ENCODE peak calls at places on chromosomes 13 and 19, in ten cellular contexts. T, E, N, V, S, R, Q, D, L and Y are unnamed samples.

GRCh38 chr19:929523-930258 is 3.9 kb downstream of the ARID3A start:
- DNase-seq in T (no peak), E (no peak), N (no peak), V (no peak), S (no peak), R (no peak), Q (no peak), D (no peak), L (no peak), Y (no peak)

GRCh38 chr19:18649371-18650047 is 12.7 kb downstream of the KLHL26 start:
- DNase-seq in T (no peak), E (no peak), N (peak), V (peak), S (no peak), R (peak), Q (peak), D (peak), L (no peak), Y (peak)

GRCh38 chr13:78719367-78719766 is 60.4 kb upstream of the OBI1 start:
- DNase-seq in T (no peak), E (no peak), N (no peak), V (no peak), S (no peak), R (no peak), Q (no peak), D (no peak), L (no peak), Y (no peak)

GRCh38 chr13:40706439-40706838 is 40.0 kb upstream of the FOXO1 start:
- DNase-seq in T (no peak), E (no peak), N (no peak), V (no peak), S (no peak), R (no peak), Q (no peak), D (no peak), L (no peak), Y (no peak)

GRCh38 chr13:49323344-49323743 is 75.6 kb downstream of the CDADC1 start:
- DNase-seq in T (no peak), E (no peak), N (no peak), V (no peak), S (no peak), R (no peak), Q (no peak), D (no peak), L (no peak), Y (no peak)

GRCh38 chr13:97974773-97975172 is 21.3 kb downstream of the IPO5 start:
- DNase-seq in T (no peak), E (no peak), N (no peak), V (peak), S (no peak), R (no peak), Q (no peak), D (no peak), L (no peak), Y (no peak)

GRCh38 chr19:35935911-35936737 is at the start of gene LRFN3:
- DNase-seq in T (peak), E (no peak), N (peak), V (peak), S (peak), R (peak), Q (peak), D (peak), L (peak), Y (peak)

GRCh38 chr19:2867025-2867991 is at the start of gene ZNF556:
- DNase-seq in T (peak), E (no peak), N (no peak), V (peak), S (no peak), R (no peak), Q (no peak), D (no peak), L (no peak), Y (no peak)

GRCh38 chr13:97435794-97436193 is 1.8 kb downstream of the RAP2A start:
- DNase-seq in T (no peak), E (no peak), N (no peak), V (peak), S (no peak), R (no peak), Q (no peak), D (no peak), L (no peak), Y (no peak)

GRCh38 chr13:41651413-41652068 is 194.2 kb downstream of the RGCC start:
- DNase-seq in T (no peak), E (no peak), N (no peak), V (no peak), S (no peak), R (peak), Q (no peak), D (no peak), L (no peak), Y (no peak)

GRCh38 chr13:96027496-96027895 is 25.7 kb downstream of the UGGT2 start:
- DNase-seq in T (no peak), E (no peak), N (no peak), V (no peak), S (no peak), R (no peak), Q (no peak), D (no peak), L (no peak), Y (no peak)

GRCh38 chr13:30175166-30175565 is 132.2 kb downstream of the KATNAL1 start:
- DNase-seq in T (no peak), E (no peak), N (no peak), V (no peak), S (no peak), R (no peak), Q (no peak), D (no peak), L (no peak), Y (no peak)

GRCh38 chr19:12802267-12803106 is 618 bp downstream of the THSD8 start:
- DNase-seq in T (no peak), E (no peak), N (no peak), V (peak), S (no peak), R (no peak), Q (no peak), D (no peak), L (no peak), Y (no peak)

GRCh38 chr13:100608906-100609305 is 20.3 kb upstream of the GGACT start:
- DNase-seq in T (no peak), E (no peak), N (no peak), V (no peak), S (no peak), R (no peak), Q (no peak), D (no peak), L (no peak), Y (no peak)

GRCh38 chr13:28529836-28530235 is 34.9 kb upstream of the FLT1 start:
- DNase-seq in T (no peak), E (no peak), N (no peak), V (peak), S (no peak), R (no peak), Q (no peak), D (no peak), L (no peak), Y (no peak)

GRCh38 chr19:18915639-18916038 is 3.5 kb downstream of the COPE start:
- DNase-seq in T (peak), E (no peak), N (no peak), V (peak), S (peak), R (peak), Q (peak), D (no peak), L (no peak), Y (no peak)

GRCh38 chr13:45120967-45121366 is 657 bp downstream of the GTF2F2 start:
- DNase-seq in T (no peak), E (no peak), N (no peak), V (no peak), S (no peak), R (no peak), Q (no peak), D (no peak), L (no peak), Y (no peak)

DNA sequence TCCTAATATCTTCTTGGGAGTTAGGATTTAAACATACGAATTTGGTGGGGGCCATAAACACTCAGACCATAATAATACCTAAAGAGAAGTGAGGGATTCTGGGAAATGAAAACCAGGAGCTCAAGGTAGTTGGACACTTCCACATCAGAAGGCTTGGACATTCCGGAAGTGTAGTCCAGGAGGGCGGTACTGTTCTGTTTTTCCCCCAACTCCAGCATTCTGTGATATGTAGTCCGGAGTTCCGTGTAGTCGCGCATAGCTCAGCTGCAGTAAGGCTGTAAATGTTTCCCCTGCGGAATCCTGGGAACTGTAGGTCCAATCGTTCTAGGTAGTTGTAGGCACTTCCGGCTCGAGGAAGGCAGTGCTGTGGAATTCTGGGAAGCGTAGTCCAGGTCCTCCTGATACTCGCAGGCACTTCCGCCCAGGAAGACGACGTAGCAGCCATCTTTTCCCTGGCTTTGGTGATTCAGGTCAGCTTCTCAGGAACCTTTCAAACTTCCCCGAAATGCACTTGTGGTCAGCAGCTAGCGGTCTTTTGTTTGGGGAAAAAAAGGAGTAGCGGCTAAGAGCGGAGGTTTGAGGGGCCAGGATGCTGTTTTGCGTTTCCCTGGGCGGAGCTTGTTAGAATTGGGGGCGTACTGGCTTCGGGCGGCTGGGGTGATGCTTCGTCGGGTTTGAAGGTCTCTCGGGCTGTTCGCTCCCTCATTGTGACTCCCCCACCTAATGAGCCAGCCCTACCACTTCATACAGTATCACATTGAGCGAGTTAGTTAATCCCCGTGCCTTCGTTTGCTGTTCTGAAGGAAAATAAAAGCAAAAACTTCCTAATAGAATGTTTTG is at the start of gene ZNF226:
- DNase-seq in T (peak), E (peak), N (peak), V (peak), S (peak), R (peak), Q (peak), D (peak), L (peak), Y (peak)
- TF ChIP-seq CTCF in T (no peak), E (no peak), N (no peak), V (no peak), S (no peak), R (no peak), Q (no peak), D (no peak), L (no peak), Y (no peak)

DNA sequence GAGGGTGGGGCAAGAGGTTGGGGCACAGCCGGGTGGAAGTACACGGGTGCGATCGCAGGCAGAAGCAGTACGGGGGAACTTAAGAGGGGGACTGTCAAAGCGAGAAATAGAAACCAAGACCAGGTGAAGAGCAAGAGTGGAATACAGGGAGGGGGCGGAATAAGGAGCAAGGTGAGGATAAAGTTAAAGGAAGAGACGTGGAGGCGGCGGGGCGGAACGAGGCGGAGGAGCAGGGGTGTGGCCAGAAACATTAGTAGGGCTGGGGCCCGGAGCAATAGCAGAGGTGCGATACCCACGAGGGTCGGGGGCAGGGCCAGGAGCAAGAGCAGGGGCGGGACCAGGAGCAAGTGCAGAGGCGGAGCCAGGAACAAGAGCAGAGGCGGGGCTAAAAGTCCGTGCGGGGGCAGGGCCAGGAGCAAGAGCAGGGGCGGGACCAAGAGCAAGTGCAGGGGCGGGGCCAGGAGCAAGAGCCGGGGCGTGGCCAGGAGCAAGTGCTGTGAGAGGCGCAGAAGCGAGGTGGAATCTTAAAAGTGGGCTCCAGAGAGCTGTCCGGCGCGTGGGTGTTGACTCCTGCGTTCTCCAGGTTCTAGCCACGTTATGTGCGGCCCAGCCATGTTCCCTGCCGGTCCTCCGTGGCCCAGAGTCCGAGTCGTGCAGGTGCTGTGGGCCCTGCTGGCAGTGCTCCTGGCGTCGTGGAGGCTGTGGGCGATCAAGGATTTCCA is 1.2 kb downstream of the CATSPERG start:
- DNase-seq in T (peak), E (peak), N (peak), V (peak), S (peak), R (peak), Q (peak), D (peak), L (peak), Y (peak)
- TF ChIP-seq CTCF in T (no peak), E (no peak), N (no peak), V (no peak), S (no peak), R (no peak), Q (no peak), D (no peak), L (no peak), Y (no peak)

GRCh38 chr19:8307400-8307964 is 676 bp downstream of the CD320 start:
- DNase-seq in T (peak), E (no peak), N (no peak), V (no peak), S (peak), R (no peak), Q (no peak), D (peak), L (no peak), Y (no peak)
- TF ChIP-seq CTCF in T (no peak), E (no peak), N (no peak), V (no peak), S (no peak), R (no peak), Q (no peak), D (no peak), L (no peak), Y (no peak)

DNA sequence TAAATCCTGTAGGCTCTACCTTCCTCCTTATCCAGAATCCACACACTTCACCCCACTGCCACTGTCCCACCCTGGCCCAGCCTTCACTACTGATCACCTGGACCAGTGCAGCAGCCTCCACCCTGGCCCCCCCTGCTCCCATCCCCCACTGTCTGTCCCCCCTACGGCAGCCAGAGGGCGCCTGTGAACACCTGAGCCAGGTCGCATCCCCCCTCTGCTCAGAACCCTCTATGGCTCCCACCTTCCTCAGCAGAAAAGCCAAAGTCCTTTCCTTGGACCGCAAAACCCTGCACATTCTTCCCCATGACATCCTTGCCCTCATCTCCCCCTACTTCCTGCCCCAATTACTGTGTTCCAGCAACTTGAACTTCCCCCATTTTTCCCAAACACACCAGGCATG is 20.6 kb downstream of the ELAVL3 start:
- DNase-seq in T (peak), E (no peak), N (no peak), V (no peak), S (no peak), R (no peak), Q (no peak), D (no peak), L (no peak), Y (no peak)
- TF ChIP-seq CTCF in T (peak), E (no peak), N (no peak), V (peak), S (no peak), R (peak), Q (peak), D (no peak), L (no peak), Y (peak)

GRCh38 chr19:11382898-11383705 is 1.0 kb downstream of the EPOR start:
- DNase-seq in T (peak), E (no peak), N (peak), V (no peak), S (peak), R (peak), Q (no peak), D (peak), L (peak), Y (peak)
- TF ChIP-seq CTCF in T (peak), E (peak), N (peak), V (peak), S (peak), R (peak), Q (peak), D (peak), L (no peak), Y (peak)